ENCODE peak calls at places on chromosomes 5 and 9, in six cellular contexts. W is IMR-90, L is H9, U is mesenchymal stem cell, O is H1, T is trophoblast cell. A is an unnamed sample.

GRCh38 chr9:82939451-82939850 is 123.5 kb downstream of the RASEF start:
- DNase-seq in W (no peak), O (no peak), T (no peak), L (no peak), U (no peak), A (no peak)

GRCh38 chr9:86632537-86632936 is 278.3 kb upstream of the TUT7 start:
- DNase-seq in W (no peak), O (no peak), U (no peak), L (no peak), T (no peak), A (no peak)

GRCh38 chr9:37309136-37309535 is 113.4 kb upstream of the GRHPR start:
- DNase-seq in T (peak; percentile 44), L (peak; percentile 52), U (no peak), O (peak; percentile 10), W (peak; percentile 37), A (no peak)

GRCh38 chr9:13873212-13873611 is 440.7 kb downstream of the NFIB start:
- DNase-seq in U (no peak), T (no peak), O (no peak), W (no peak), L (no peak), A (no peak)

GRCh38 chr9:107249131-107249533 is 33.9 kb upstream of the RAD23B start:
- DNase-seq in T (peak; percentile 91), U (peak; percentile 25), W (peak; percentile 46), L (peak; percentile 62), O (no peak), A (no peak)

GRCh38 chr5:1341863-1342262 is 3.0 kb downstream of the CLPTM1L start:
- DNase-seq in T (no peak), U (no peak), L (no peak), W (no peak), O (no peak), A (no peak)

GRCh38 chr5:178145965-178146820 is 7.5 kb downstream of the NHP2 start:
- DNase-seq in U (peak; percentile 53), L (peak; percentile 91), O (peak; percentile 71), T (peak; percentile 92), W (peak; percentile 41), A (peak; percentile 31)

GRCh38 chr5:150152636-150153462 is 2.8 kb downstream of the PDGFRB start:
- DNase-seq in O (no peak), U (peak; percentile 63), L (no peak), T (no peak), W (peak; percentile 78), A (no peak)

GRCh38 chr5:52989781-52990530 is 804 bp downstream of the ITGA2 start:
- DNase-seq in U (peak; percentile 62), T (no peak), L (peak; percentile 58), W (peak; percentile 60), O (no peak), A (peak; percentile 14)

GRCh38 chr5:174188300-174188699 is 142.8 kb downstream of the NSG2 start:
- DNase-seq in U (no peak), O (no peak), W (no peak), T (no peak), L (no peak), A (no peak)

GRCh38 chr5:174186096-174186495 is 140.6 kb downstream of the NSG2 start:
- DNase-seq in U (no peak), L (peak; percentile 20), W (no peak), T (no peak), O (no peak), A (no peak)

GRCh38 chr5:174185506-174185905 is 140.0 kb downstream of the NSG2 start:
- DNase-seq in U (no peak), T (no peak), O (no peak), W (no peak), L (peak; percentile 11), A (no peak)

GRCh38 chr5:174187001-174187400 is 141.5 kb downstream of the NSG2 start:
- DNase-seq in O (no peak), L (peak; percentile 17), U (no peak), W (no peak), T (no peak), A (no peak)

GRCh38 chr5:174187481-174187880 is 142.0 kb downstream of the NSG2 start:
- DNase-seq in U (no peak), L (peak; percentile 10), T (no peak), O (no peak), W (no peak), A (no peak)
- H4K91ac ChIP-seq in U (no peak overlapping the region), L (no peak overlapping the region), T (no peak overlapping the region), O (no peak overlapping the region), W (no peak overlapping the region), A (no peak overlapping the region)

GRCh38 chr9:138117836-138118235 is 240.3 kb downstream of the CACNA1B start:
- DNase-seq in U (no peak), L (peak; percentile 10), W (no peak), T (no peak), O (no peak), A (no peak)

GRCh38 chr9:138114501-138115245 is 237.1 kb downstream of the CACNA1B start:
- DNase-seq in U (no peak), O (no peak), L (peak; percentile 4), W (no peak), T (no peak), A (no peak)

GRCh38 chr9:138116521-138116920 is 238.9 kb downstream of the CACNA1B start:
- DNase-seq in T (no peak), O (no peak), L (no peak), W (no peak), U (no peak), A (no peak)

GRCh38 chr9:138117101-138117750 is 239.6 kb downstream of the CACNA1B start:
- DNase-seq in O (no peak), L (peak; percentile 14), U (no peak), T (no peak), W (no peak), A (no peak)

DNA sequence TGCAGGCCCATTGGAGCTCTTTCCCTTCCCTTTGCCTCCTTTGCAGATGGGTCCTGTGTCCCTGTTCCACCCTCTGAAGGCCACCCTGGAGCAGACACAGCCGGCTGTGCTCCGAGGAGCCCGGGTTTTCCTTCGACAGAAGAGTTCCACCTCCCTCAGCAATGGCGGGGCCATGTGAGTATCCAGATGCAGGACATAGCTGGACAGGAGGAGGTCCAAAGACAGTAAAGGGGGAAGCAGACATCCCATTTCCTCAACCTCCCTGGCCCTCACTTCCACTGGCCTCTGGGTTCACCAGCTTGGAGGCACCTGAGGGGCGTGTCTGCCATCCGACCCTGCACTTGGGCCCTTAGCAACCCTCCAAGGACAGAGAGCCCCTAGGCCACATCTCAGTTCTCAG is 237.9 kb downstream of the CACNA1B start:
- DNase-seq in U (no peak), T (no peak), L (peak; percentile 12), O (no peak), W (no peak), A (no peak)
- H4K91ac ChIP-seq in U (no peak overlapping the region), T (no peak overlapping the region), L (no peak overlapping the region), O (no peak overlapping the region), W (no peak overlapping the region), A (no peak overlapping the region)

GRCh38 chr5:18394154-18394804 is 760.0 kb downstream of the TAF11L14 start:
- DNase-seq in W (peak; percentile 18), L (peak; percentile 82), O (peak; percentile 71), T (peak; percentile 89), U (peak; percentile 43), A (peak; percentile 85)

GRCh38 chr5:18393546-18393945 is 759.3 kb downstream of the TAF11L14 start:
- DNase-seq in U (no peak), O (no peak), W (no peak), T (peak; percentile 85), L (peak; percentile 36), A (no peak)

GRCh38 chr5:18395126-18396110 is 761.2 kb downstream of the TAF11L14 start:
- DNase-seq in W (no peak), O (no peak), T (no peak), L (no peak), U (no peak), A (no peak)

GRCh38 chr5:18397393-18397792 is 763.1 kb downstream of the TAF11L14 start:
- DNase-seq in L (no peak), T (no peak), O (no peak), W (no peak), U (no peak), A (no peak)
- H4K91ac ChIP-seq in L (no peak overlapping the region), T (no peak overlapping the region), O (no peak overlapping the region), W (no peak overlapping the region), U (no peak overlapping the region), A (no peak overlapping the region)

DNA sequence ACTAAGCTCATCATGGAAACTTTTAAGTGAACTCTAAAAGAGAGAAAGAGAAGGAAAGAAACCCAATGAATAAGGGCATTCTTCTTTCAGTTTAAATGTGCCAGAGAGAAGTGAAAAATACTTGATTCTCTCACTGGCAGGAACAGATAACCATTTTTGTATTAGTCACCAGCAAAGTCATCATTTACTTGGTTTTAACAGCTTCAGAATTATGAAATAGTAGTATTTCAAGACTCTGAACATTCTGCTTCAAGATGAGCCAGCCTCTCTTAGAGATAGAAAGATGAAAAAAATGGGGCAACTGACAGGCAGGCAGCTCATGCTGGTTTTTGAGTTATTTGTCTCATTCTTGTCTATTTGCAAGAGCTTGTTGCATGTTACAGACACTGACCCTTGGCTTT is 103.5 kb downstream of the GCNT1 start:
- DNase-seq in O (no peak), W (peak; percentile 59), T (peak; percentile 96), U (peak; percentile 68), L (no peak), A (no peak)
- H4K91ac ChIP-seq in O (no peak overlapping the region), W (no peak overlapping the region), T (no peak overlapping the region), U (no peak overlapping the region), L (no peak overlapping the region), A (no peak overlapping the region)

DNA sequence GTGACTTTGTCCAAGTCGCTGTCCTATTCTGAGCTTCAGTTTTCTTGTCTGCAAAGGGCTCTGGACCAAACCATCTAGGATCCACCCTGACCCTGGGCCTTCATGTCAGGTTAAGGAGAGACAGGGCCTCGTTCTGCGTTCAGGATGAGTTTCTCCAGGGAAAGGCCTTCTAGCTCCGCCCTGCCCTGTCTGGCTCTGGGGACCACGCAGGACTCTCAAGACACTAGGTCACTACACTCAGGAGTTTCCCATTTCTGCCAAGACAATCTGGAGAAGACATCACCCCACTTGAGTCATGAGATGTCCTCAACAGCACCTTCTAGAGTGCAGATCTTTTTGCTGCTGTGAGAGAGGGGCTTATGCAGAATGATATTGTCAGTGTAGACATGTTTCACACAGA is 53.2 kb upstream of the KCNMB1 start:
- DNase-seq in W (no peak), L (no peak), T (no peak), O (no peak), U (no peak), A (no peak)
- H4K91ac ChIP-seq in W (no peak overlapping the region), L (no peak overlapping the region), T (no peak overlapping the region), O (peak overlapping the region; percentile 3), U (no peak overlapping the region), A (no peak overlapping the region)

GRCh38 chr9:134011401-134011800 is 13.9 kb upstream of the BRD3OS start:
- DNase-seq in U (no peak), L (no peak), T (no peak), O (no peak), W (no peak), A (no peak)
- H4K91ac ChIP-seq in U (no peak overlapping the region), L (no peak overlapping the region), T (no peak overlapping the region), O (no peak overlapping the region), W (no peak overlapping the region), A (no peak overlapping the region)

DNA sequence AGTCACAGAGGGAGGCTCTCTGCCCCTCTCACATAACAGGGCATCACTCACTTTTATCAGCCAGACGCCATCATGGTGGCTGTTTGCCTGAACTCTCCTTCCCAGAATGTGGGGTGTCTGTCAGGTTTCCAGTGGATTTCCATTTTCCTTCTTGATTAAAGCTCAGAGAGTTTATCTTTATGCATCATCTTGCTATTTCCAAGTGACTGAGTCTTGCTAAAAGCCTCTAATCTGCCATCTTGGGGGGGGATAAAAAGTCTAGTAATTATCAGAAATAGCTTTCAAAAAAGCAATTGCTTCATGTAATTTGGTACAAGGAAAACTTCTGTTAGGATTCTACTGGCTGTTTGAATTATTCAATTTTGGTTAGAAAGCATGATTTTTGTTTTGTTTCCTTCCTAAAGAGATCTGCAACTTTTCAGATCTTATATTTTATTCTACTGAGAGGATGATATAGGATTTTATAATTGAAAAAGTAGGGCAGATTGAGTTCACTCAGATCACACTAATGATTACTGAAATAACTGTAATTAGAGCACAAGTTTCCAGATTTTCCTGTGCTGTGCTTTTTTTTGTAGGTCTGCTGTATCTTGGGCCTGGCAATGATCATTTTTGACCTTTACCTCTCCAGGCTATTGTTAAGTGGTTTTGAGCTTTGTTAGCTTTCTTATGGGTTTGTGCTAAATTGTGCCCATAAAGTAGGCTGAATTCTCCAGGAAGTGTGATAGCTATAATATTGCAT is 661.5 kb downstream of the TLE4 start:
- DNase-seq in W (no peak), O (no peak), U (no peak), T (no peak), L (no peak), A (no peak)
- H4K91ac ChIP-seq in W (no peak overlapping the region), O (peak overlapping the region; percentile 55), U (no peak overlapping the region), T (peak overlapping the region; percentile 89), L (no peak overlapping the region), A (no peak overlapping the region)